ENCODE peak calls at places on chromosomes 6 and 20, in four cellular contexts. One of them, this sample, is unnamed.

GRCh38 chr20:44728835-44729342 is 13.7 kb downstream of the CCN5 start:
- DNase-seq in GM23248: peak; percentile 93
- DNase-seq in hepatocyte: peak; percentile 71
- DNase-seq in HCT116: peak; percentile 87
- DNase-seq in this sample: peak; percentile 98

GRCh38 chr20:22369100-22369499 is 215.3 kb downstream of the FOXA2 start:
- DNase-seq in GM23248: no peak
- DNase-seq in hepatocyte: no peak
- DNase-seq in HCT116: no peak
- DNase-seq in this sample: no peak

GRCh38 chr6:38349795-38350194 is 289.9 kb downstream of the BTBD9 start:
- DNase-seq in GM23248: peak; percentile 74
- DNase-seq in hepatocyte: peak; percentile 46
- DNase-seq in HCT116: no peak
- DNase-seq in this sample: no peak

GRCh38 chr6:3549314-3549940 is 92.6 kb upstream of the SLC22A23 start:
- DNase-seq in GM23248: peak; percentile 39
- DNase-seq in hepatocyte: no peak
- DNase-seq in HCT116: no peak
- DNase-seq in this sample: peak; percentile 83

GRCh38 chr6:74114428-74114827 is 418.4 kb downstream of the CD109 start:
- DNase-seq in GM23248: no peak
- DNase-seq in hepatocyte: no peak
- DNase-seq in HCT116: no peak
- DNase-seq in this sample: no peak

GRCh38 chr6:136737343-136738177 is 54.7 kb downstream of the MAP3K5 start:
- DNase-seq in GM23248: peak; percentile 20
- DNase-seq in hepatocyte: no peak
- DNase-seq in HCT116: no peak
- DNase-seq in this sample: peak; percentile 28

GRCh38 chr6:143299253-143300166 is 151.0 kb downstream of the ADAT2 start:
- DNase-seq in GM23248: no peak
- DNase-seq in hepatocyte: no peak
- DNase-seq in HCT116: no peak
- DNase-seq in this sample: no peak

GRCh38 chr6:28218312-28219248 is 6.5 kb upstream of the ZSCAN9 start:
- DNase-seq in GM23248: peak; percentile 66
- DNase-seq in hepatocyte: peak; percentile 77
- DNase-seq in HCT116: no peak
- DNase-seq in this sample: peak; percentile 20

GRCh38 chr20:62310757-62311121 is 7.9 kb downstream of the ADRM1 start:
- DNase-seq in GM23248: no peak
- DNase-seq in hepatocyte: no peak
- DNase-seq in HCT116: no peak
- DNase-seq in this sample: no peak

GRCh38 chr6:151301547-151301946 is 61.8 kb downstream of the AKAP12 start:
- DNase-seq in GM23248: no peak
- DNase-seq in hepatocyte: no peak
- DNase-seq in HCT116: no peak
- DNase-seq in this sample: no peak

GRCh38 chr20:58552366-58552934 is 37.3 kb upstream of the APCDD1L start:
- DNase-seq in GM23248: no peak
- DNase-seq in hepatocyte: no peak
- DNase-seq in HCT116: no peak
- DNase-seq in this sample: no peak
- H3K4me1 ChIP-seq in GM23248: peaks cover 57% of the 10 kb centered on the region
- H3K4me1 ChIP-seq in hepatocyte: peaks cover 19% of the 10 kb centered on the region
- H3K4me1 ChIP-seq in HCT116: no peaks in the 10 kb centered on the region
- H3K4me1 ChIP-seq in this sample: no peaks in the 10 kb centered on the region

GRCh38 chr6:42451595-42452170 is at the start of gene TRERF1:
- DNase-seq in GM23248: peak; percentile 75
- DNase-seq in hepatocyte: peak; percentile 77
- DNase-seq in HCT116: peak; percentile 43
- DNase-seq in this sample: peak; percentile 63

GRCh38 chr6:42454428-42454791 is 2.7 kb upstream of the TRERF1 start:
- DNase-seq in GM23248: peak; percentile 13
- DNase-seq in hepatocyte: peak; percentile 32
- DNase-seq in HCT116: no peak
- DNase-seq in this sample: no peak

GRCh38 chr6:42452171-42453026 is 673 bp upstream of the TRERF1 start:
- DNase-seq in GM23248: peak; percentile 79
- DNase-seq in hepatocyte: peak; percentile 89
- DNase-seq in HCT116: peak; percentile 60
- DNase-seq in this sample: peak; percentile 69

GRCh38 chr6:42453649-42454427 is 2.1 kb upstream of the TRERF1 start:
- DNase-seq in GM23248: peak; percentile 85
- DNase-seq in hepatocyte: peak; percentile 76
- DNase-seq in HCT116: no peak
- DNase-seq in this sample: peak; percentile 16

GRCh38 chr6:42453027-42453648 is 1.4 kb upstream of the TRERF1 start:
- DNase-seq in GM23248: peak; percentile 97
- DNase-seq in hepatocyte: peak; percentile 93
- DNase-seq in HCT116: peak; percentile 69
- DNase-seq in this sample: peak; percentile 78
- TF ChIP-seq EZH2 in GM23248: no peak
- TF ChIP-seq EZH2 in hepatocyte: no peak
- TF ChIP-seq EZH2 in HCT116: no peak
- TF ChIP-seq EZH2 in this sample: no peak

GRCh38 chr6:41286544-41287346 is at the start of gene TREM1:
- DNase-seq in GM23248: peak; percentile 87
- DNase-seq in hepatocyte: peak; percentile 49
- DNase-seq in HCT116: no peak
- DNase-seq in this sample: peak; percentile 95

GRCh38 chr6:41280658-41281057 is 5.8 kb downstream of the TREM1 start:
- DNase-seq in GM23248: no peak
- DNase-seq in hepatocyte: no peak
- DNase-seq in HCT116: no peak
- DNase-seq in this sample: peak; percentile 54

GRCh38 chr6:41284726-41285125 is 1.8 kb downstream of the TREM1 start:
- DNase-seq in GM23248: peak; percentile 68
- DNase-seq in hepatocyte: peak; percentile 56
- DNase-seq in HCT116: no peak
- DNase-seq in this sample: peak; percentile 79

GRCh38 chr6:41288025-41288777 is 1.7 kb upstream of the TREM1 start:
- DNase-seq in GM23248: peak; percentile 54
- DNase-seq in hepatocyte: peak; percentile 57
- DNase-seq in HCT116: no peak
- DNase-seq in this sample: peak; percentile 58

DNA sequence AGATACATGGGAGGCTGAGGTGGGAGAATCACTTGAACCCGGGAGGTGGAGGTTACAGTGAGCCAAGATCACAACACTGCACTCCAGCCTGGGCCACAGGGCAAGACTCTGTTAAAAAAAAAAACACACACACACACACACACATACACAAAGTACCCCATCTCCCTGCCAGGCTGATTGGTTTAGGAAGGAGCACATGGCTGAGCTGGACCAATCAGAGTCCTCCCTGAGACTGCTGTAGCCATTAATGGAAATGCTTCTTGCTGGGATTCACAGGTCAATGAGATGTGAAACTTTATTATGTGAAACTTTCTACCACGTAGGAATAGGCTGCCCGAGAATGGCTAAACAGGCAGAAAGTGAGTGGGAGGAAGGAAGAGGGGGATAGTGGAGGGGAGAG is 2.9 kb downstream of the TREM1 start:
- DNase-seq in GM23248: no peak
- DNase-seq in hepatocyte: no peak
- DNase-seq in HCT116: no peak
- DNase-seq in this sample: no peak
- H3K4me1 ChIP-seq in GM23248: no peaks in the 10 kb centered on the region
- H3K4me1 ChIP-seq in hepatocyte: peaks cover 3% of the 10 kb centered on the region
- H3K4me1 ChIP-seq in HCT116: no peaks in the 10 kb centered on the region
- H3K4me1 ChIP-seq in this sample: peaks cover 11% of the 10 kb centered on the region

DNA sequence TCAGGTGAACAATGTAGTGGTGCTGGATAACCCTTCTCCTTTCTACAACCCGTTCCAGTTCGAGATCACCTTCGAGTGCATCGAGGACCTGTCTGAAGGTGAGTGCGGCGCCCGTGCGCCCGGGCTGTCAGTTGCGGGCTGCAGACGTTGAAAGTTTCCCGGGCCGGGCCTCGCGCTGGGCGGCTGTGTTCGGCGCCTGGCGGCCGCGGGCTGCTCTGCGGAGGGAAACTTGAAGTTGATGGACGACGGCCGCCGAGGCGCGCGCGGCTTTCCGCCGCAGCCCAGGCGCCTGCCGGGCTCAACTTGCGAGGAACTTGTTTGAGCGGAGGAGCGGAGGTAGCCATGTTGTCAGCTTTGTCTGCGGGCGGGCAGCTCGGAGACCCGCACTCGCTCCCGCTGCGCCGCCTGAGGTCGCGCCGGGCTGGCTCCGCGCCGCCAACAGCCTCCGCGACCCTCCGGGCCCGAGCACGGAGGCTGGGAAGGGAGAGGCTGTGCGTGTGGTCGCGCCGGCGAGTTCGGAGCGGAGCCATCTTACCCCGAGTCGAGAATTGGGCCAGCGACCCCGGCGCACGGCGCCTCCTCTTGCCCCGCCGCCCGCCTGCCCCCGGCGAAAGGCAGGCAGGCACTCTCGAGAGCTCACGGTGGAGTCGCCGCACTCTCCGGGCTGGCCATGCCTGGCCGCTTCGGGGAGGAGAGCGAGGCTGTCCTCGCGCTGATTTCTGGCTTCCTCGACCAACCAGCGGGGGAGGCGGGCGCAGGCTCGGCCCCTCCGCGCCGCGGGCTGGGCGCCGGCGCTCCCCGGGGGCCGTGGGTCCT is 681 bp downstream of the ASF1A start:
- DNase-seq in GM23248: peak; percentile 87
- DNase-seq in hepatocyte: peak; percentile 74
- DNase-seq in HCT116: no peak
- DNase-seq in this sample: peak; percentile 64
- TF ChIP-seq EZH2 in GM23248: no peak
- TF ChIP-seq EZH2 in hepatocyte: no peak
- TF ChIP-seq EZH2 in HCT116: no peak
- TF ChIP-seq EZH2 in this sample: no peak

DNA sequence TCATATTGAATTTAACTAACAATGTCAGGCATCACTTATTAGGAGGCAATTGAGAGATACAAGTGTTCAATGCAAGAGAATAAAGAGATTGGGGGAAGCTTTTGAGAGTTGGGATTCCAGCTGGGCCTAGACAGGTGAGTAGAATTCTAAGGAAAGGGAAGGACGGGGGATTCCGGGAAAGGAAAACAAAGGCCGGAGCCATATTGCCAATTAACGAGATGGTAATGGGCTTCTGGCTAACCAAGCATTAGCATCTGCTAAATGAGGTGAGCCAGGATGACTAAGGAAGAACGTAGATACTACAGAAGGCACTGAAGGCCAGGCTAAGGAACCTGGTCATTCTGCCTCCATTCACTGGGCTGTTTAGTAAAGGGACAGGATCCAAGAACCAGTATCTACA is 10.5 kb downstream of the FYN start:
- DNase-seq in GM23248: no peak
- DNase-seq in hepatocyte: no peak
- DNase-seq in HCT116: no peak
- DNase-seq in this sample: no peak
- H3K4me1 ChIP-seq in GM23248: peaks cover 18% of the 10 kb centered on the region
- H3K4me1 ChIP-seq in hepatocyte: peaks cover 4% of the 10 kb centered on the region
- H3K4me1 ChIP-seq in HCT116: no peaks in the 10 kb centered on the region
- H3K4me1 ChIP-seq in this sample: no peaks in the 10 kb centered on the region